ENCODE peak calls at places on chromosomes 13 and 19, in four cellular contexts. A is RWPE1, O is iPS-NIHi11, S is GM04504. X is an unnamed sample.

GRCh38 chr13:22926176-22927007 is 254.4 kb upstream of the SGCG start:
- DNase-seq in S (no peak), A (no peak), O (peak; percentile 76), X (peak; percentile 48)

GRCh38 chr13:46668302-46668720 is 115.3 kb downstream of the LRCH1 start:
- DNase-seq in S (peak; percentile 85), O (no peak), A (peak; percentile 10), X (no peak)

GRCh38 chr19:5147074-5147970 is 178.4 kb downstream of the KDM4B start:
- DNase-seq in A (no peak), S (no peak), O (no peak), X (no peak)

GRCh38 chr19:38977445-38978314 is 2.1 kb upstream of the FBXO17 start:
- DNase-seq in O (no peak), A (no peak), S (no peak), X (no peak)

GRCh38 chr19:18152444-18152816 is 533 bp upstream of the PIK3R2 start:
- DNase-seq in O (peak; percentile 99), S (peak; percentile 93), A (peak; percentile 95), X (peak; percentile 97)

GRCh38 chr19:6736169-6736916 is 1.0 kb downstream of the GPR108 start:
- DNase-seq in O (peak; percentile 64), A (peak; percentile 68), S (peak; percentile 70), X (no peak)

GRCh38 chr13:34371645-34372044 is 553.7 kb downstream of the RFC3 start:
- DNase-seq in S (no peak), O (no peak), A (no peak), X (no peak)

GRCh38 chr19:2557093-2557440 is 81.1 kb downstream of the GADD45B start:
- DNase-seq in A (no peak), S (no peak), O (no peak), X (no peak)

GRCh38 chr13:35512271-35512920 is 35.9 kb upstream of the MAB21L1 start:
- DNase-seq in S (peak; percentile 75), O (no peak), A (peak; percentile 62), X (no peak)

GRCh38 chr13:32300920-32301319 is 14.2 kb downstream of the ZAR1L start:
- DNase-seq in S (no peak), O (no peak), A (no peak), X (no peak)

GRCh38 chr13:98892821-98893220 is 85.0 kb downstream of the DOCK9 start:
- DNase-seq in S (no peak), O (peak; percentile 23), A (no peak), X (no peak)

GRCh38 chr19:48553676-48554384 is 1.9 kb downstream of the SULT2B1 start:
- DNase-seq in S (no peak), O (peak; percentile 40), A (peak; percentile 44), X (peak; percentile 56)

GRCh38 chr13:106375085-106375484 is 160.4 kb downstream of the EFNB2 start:
- DNase-seq in O (no peak), S (no peak), A (no peak), X (no peak)

GRCh38 chr19:15476334-15476733 is 3.0 kb downstream of the PGLYRP2 start:
- DNase-seq in A (no peak), O (no peak), S (no peak), X (no peak)

GRCh38 chr13:59877933-59878332 is 285.8 kb downstream of the DIAPH3 start:
- DNase-seq in A (no peak), O (no peak), S (peak; percentile 41), X (no peak)

GRCh38 chr19:35882074-35882832 is 13.9 kb downstream of the APLP1 start:
- DNase-seq in O (peak; percentile 46), S (peak; percentile 79), A (peak; percentile 65), X (no peak)

GRCh38 chr13:49259586-49259985 is 11.9 kb downstream of the CDADC1 start:
- DNase-seq in O (no peak), S (no peak), A (no peak), X (no peak)

GRCh38 chr13:44713793-44714469 is 137.8 kb upstream of the TSC22D1 start:
- DNase-seq in A (peak; percentile 88), S (peak; percentile 76), O (no peak), X (no peak)

GRCh38 chr13:73578251-73578875 is 519.6 kb downstream of the KLF5 start:
- DNase-seq in A (no peak), S (no peak), O (no peak), X (no peak)

GRCh38 chr19:19528721-19529490 is at the start of gene YJEFN3:
- DNase-seq in S (no peak), O (peak; percentile 75), A (no peak), X (no peak)

GRCh38 chr19:6270822-6271221 is 9.0 kb downstream of the MLLT1 start:
- DNase-seq in A (no peak), O (no peak), S (no peak), X (no peak)

GRCh38 chr13:98353750-98354149 is 176.7 kb upstream of the RNF113B start:
- DNase-seq in S (no peak), A (no peak), O (no peak), X (no peak)

GRCh38 chr19:19860756-19861390 is 4.8 kb upstream of the ZNF253 start:
- DNase-seq in A (no peak), O (peak; percentile 84), S (no peak), X (peak; percentile 63)

GRCh38 chr13:21970172-21970571 is 299.3 kb downstream of the FGF9 start:
- DNase-seq in O (no peak), A (no peak), S (no peak), X (no peak)

GRCh38 chr13:100244431-100244830 is 155.5 kb downstream of the PCCA start:
- DNase-seq in S (no peak), O (no peak), A (no peak), X (no peak)

GRCh38 chr19:50723069-50723468 is at the start of gene CLEC11A:
- DNase-seq in A (no peak), S (peak; percentile 68), O (no peak), X (no peak)

GRCh38 chr19:36049080-36049698 is 4.9 kb downstream of the THAP8 start:
- DNase-seq in O (no peak), S (no peak), A (peak; percentile 48), X (no peak)

GRCh38 chr13:76533251-76533650 is 353.0 kb downstream of the KCTD12 start:
- DNase-seq in O (no peak), S (no peak), A (no peak), X (no peak)

GRCh38 chr19:778910-779653 is 18.2 kb upstream of the PTBP1 start:
- DNase-seq in A (peak; percentile 92), S (peak; percentile 94), O (peak; percentile 26), X (no peak)

GRCh38 chr19:1087813-1088418 is 7.3 kb downstream of the POLR2E start:
- DNase-seq in S (no peak), A (no peak), O (no peak), X (no peak)

GRCh38 chr13:113490496-113491417 is at the start of gene DCUN1D2:
- DNase-seq in A (peak; percentile 94), S (peak; percentile 95), O (peak; percentile 97), X (peak; percentile 90)

GRCh38 chr19:17658240-17658639 is 29.9 kb downstream of the UNC13A start:
- DNase-seq in A (no peak), S (no peak), O (no peak), X (no peak)

GRCh38 chr19:47310819-47311218 is 1.2 kb downstream of the C5AR1 start:
- DNase-seq in O (no peak), A (peak; percentile 52), S (no peak), X (peak; percentile 59)